ENCODE peak calls at places on chromosome 3, in eight cellular contexts. E is activated CD4-positive, CD25-positive, alpha-beta regulatory T cell; L is AG10803; Z is fibroblast of pulmonary artery; Y is HS-27A; X is iris pigment epithelial cell; U is T-helper 9 cell; W is GDM1. B is an unnamed sample.
A peak's percentile ranks its signal among the peaks of the same experiment; 100 is the strongest.

GRCh38 chr3:101950985-101951733 is 101.8 kb downstream of the NFKBIZ start:
- DNase-seq in E (no peak), L (peak; percentile 57), Z (peak; percentile 56), Y (no peak), X (no peak), U (no peak), W (no peak), B (no peak)

GRCh38 chr3:123758081-123758564 is 126.0 kb downstream of the MYLK start:
- DNase-seq in E (no peak), L (peak; percentile 97), Z (no peak), Y (no peak), X (no peak), U (no peak), W (no peak), B (peak; percentile 90)

GRCh38 chr3:134630506-134630905 is 20.3 kb downstream of the KY start:
- DNase-seq in E (no peak), L (peak; percentile 15), Z (peak; percentile 33), Y (no peak), X (peak; percentile 42), U (no peak), W (no peak), B (no peak)

GRCh38 chr3:139439278-139439677 is 37.0 kb downstream of the RBP2 start:
- DNase-seq in E (no peak), L (no peak), Z (no peak), Y (no peak), X (no peak), U (no peak), W (no peak), B (no peak)

GRCh38 chr3:17686613-17687012 is 55.8 kb downstream of the TBC1D5 start:
- DNase-seq in E (no peak), L (peak; percentile 24), Z (peak; percentile 46), Y (peak; percentile 3), X (peak; percentile 7), U (no peak), W (peak; percentile 39), B (no peak)

GRCh38 chr3:195910499-195910845 is 2.1 kb upstream of the TNK2 start:
- DNase-seq in E (no peak), L (no peak), Z (no peak), Y (no peak), X (no peak), U (no peak), W (no peak), B (no peak)

GRCh38 chr3:109806929-109807328 is 469.6 kb upstream of the DPPA4 start:
- DNase-seq in E (no peak), L (no peak), Z (peak; percentile 92), Y (peak; percentile 36), X (peak; percentile 50), U (peak; percentile 4), W (peak; percentile 54), B (peak; percentile 15)

GRCh38 chr3:177470200-177470941 is 273.1 kb upstream of the TBL1XR1 start:
- DNase-seq in E (no peak), L (peak; percentile 37), Z (no peak), Y (no peak), X (peak; percentile 78), U (no peak), W (no peak), B (no peak)

GRCh38 chr3:43291546-43291945 is 5.2 kb downstream of the SNRK start:
- DNase-seq in E (no peak), L (peak; percentile 55), Z (no peak), Y (no peak), X (peak; percentile 27), U (no peak), W (no peak), B (peak; percentile 23)

GRCh38 chr3:180325958-180326357 is 276.0 kb upstream of the TTC14 start:
- DNase-seq in E (no peak), L (no peak), Z (no peak), Y (no peak), X (no peak), U (no peak), W (no peak), B (no peak)

GRCh38 chr3:188673509-188674239 is 498.1 kb upstream of the TPRG1 start:
- DNase-seq in E (no peak), L (peak; percentile 94), Z (peak; percentile 96), Y (no peak), X (peak; percentile 95), U (no peak), W (no peak), B (peak; percentile 78)

GRCh38 chr3:53478166-53478830 is 16.1 kb upstream of the CACNA1D start:
- DNase-seq in E (no peak), L (no peak), Z (no peak), Y (no peak), X (no peak), U (no peak), W (no peak), B (peak; percentile 12)

GRCh38 chr3:16828815-16829214 is 55.9 kb upstream of the PLCL2 start:
- DNase-seq in E (peak; percentile 2), L (peak; percentile 30), Z (peak; percentile 81), Y (peak; percentile 35), X (peak; percentile 80), U (peak; percentile 32), W (peak; percentile 43), B (peak; percentile 29)

GRCh38 chr3:55531266-55531665 is 44.2 kb upstream of the WNT5A start:
- DNase-seq in E (no peak), L (no peak), Z (no peak), Y (no peak), X (no peak), U (no peak), W (no peak), B (no peak)

GRCh38 chr3:4309476-4310121 is 6.4 kb downstream of the SETMAR start:
- DNase-seq in E (no peak), L (no peak), Z (no peak), Y (no peak), X (no peak), U (no peak), W (peak; percentile 18), B (no peak)

GRCh38 chr3:59563072-59563605 is 513.3 kb upstream of the CFAP20DC start:
- DNase-seq in E (no peak), L (no peak), Z (no peak), Y (no peak), X (no peak), U (no peak), W (no peak), B (peak; percentile 59)

GRCh38 chr3:5194801-5195509 is 7.4 kb downstream of the EDEM1 start:
- DNase-seq in E (no peak), L (peak; percentile 77), Z (peak; percentile 87), Y (no peak), X (peak; percentile 96), U (peak; percentile 16), W (no peak), B (peak; percentile 67)

GRCh38 chr3:43960448-43960840 is 269.7 kb downstream of the ABHD5 start:
- DNase-seq in E (no peak), L (peak; percentile 4), Z (peak; percentile 26), Y (no peak), X (peak; percentile 28), U (no peak), W (no peak), B (peak; percentile 29)

GRCh38 chr3:129688310-129688895 is 81.9 kb upstream of the PLXND1 start:
- DNase-seq in E (no peak), L (peak; percentile 72), Z (peak; percentile 71), Y (no peak), X (peak; percentile 64), U (no peak), W (no peak), B (peak; percentile 82)

GRCh38 chr3:184186184-184186901 is at the start of gene ABCF3:
- DNase-seq in E (no peak), L (peak; percentile 58), Z (peak; percentile 56), Y (no peak), X (peak; percentile 52), U (no peak), W (no peak), B (peak; percentile 64)

GRCh38 chr3:105835606-105836005 is 33.2 kb downstream of the CBLB start:
- DNase-seq in E (no peak), L (no peak), Z (no peak), Y (no peak), X (no peak), U (no peak), W (no peak), B (peak; percentile 45)

GRCh38 chr3:44981751-44982150 is 5.7 kb downstream of the EXOSC7 start:
- DNase-seq in E (no peak), L (no peak), Z (no peak), Y (no peak), X (no peak), U (no peak), W (no peak), B (no peak)

GRCh38 chr3:67327582-67327981 is 326.8 kb downstream of the SUCLG2 start:
- DNase-seq in E (no peak), L (no peak), Z (no peak), Y (no peak), X (no peak), U (no peak), W (no peak), B (no peak)

GRCh38 chr3:112908252-112908651 is 61.6 kb upstream of the CD200R1L start:
- DNase-seq in E (no peak), L (no peak), Z (no peak), Y (no peak), X (no peak), U (no peak), W (no peak), B (no peak)

GRCh38 chr3:69890094-69890493 is 109.4 kb upstream of the SAMMSON start:
- DNase-seq in E (no peak), L (no peak), Z (no peak), Y (no peak), X (peak; percentile 51), U (no peak), W (no peak), B (no peak)

GRCh38 chr3:175111036-175111435 is 251.9 kb downstream of the NAALADL2 start:
- DNase-seq in E (no peak), L (peak; percentile 9), Z (peak; percentile 54), Y (no peak), X (peak; percentile 92), U (no peak), W (no peak), B (peak; percentile 39)

GRCh38 chr3:115085197-115085865 is 61.8 kb downstream of the ZBTB20 start:
- DNase-seq in E (no peak), L (peak; percentile 38), Z (no peak), Y (no peak), X (no peak), U (no peak), W (no peak), B (no peak)

GRCh38 chr3:14333215-14333614 is 69.2 kb upstream of the SLC6A6 start:
- DNase-seq in E (no peak), L (no peak), Z (no peak), Y (no peak), X (no peak), U (no peak), W (no peak), B (no peak)

GRCh38 chr3:132872711-132873110 is 150.5 kb upstream of the NPHP3 start:
- DNase-seq in E (no peak), L (no peak), Z (no peak), Y (no peak), X (no peak), U (no peak), W (no peak), B (peak; percentile 16)

GRCh38 chr3:112111785-112112402 is 21.2 kb downstream of the GCSAM start:
- DNase-seq in E (peak; percentile 16), L (peak; percentile 68), Z (peak; percentile 84), Y (no peak), X (peak; percentile 80), U (peak; percentile 24), W (peak; percentile 45), B (peak; percentile 81)

GRCh38 chr3:71168961-71169411 is 414.5 kb downstream of the FOXP1 start:
- DNase-seq in E (no peak), L (no peak), Z (no peak), Y (no peak), X (peak; percentile 40), U (no peak), W (no peak), B (no peak)

GRCh38 chr3:72977463-72977862 is 19.1 kb upstream of the PPP4R2 start:
- DNase-seq in E (no peak), L (no peak), Z (no peak), Y (no peak), X (peak; percentile 17), U (no peak), W (no peak), B (no peak)

GRCh38 chr3:170811515-170811914 is 58.5 kb downstream of the RPL22L1 start:
- DNase-seq in E (no peak), L (peak; percentile 50), Z (peak; percentile 47), Y (no peak), X (peak; percentile 66), U (no peak), W (no peak), B (peak; percentile 55)

GRCh38 chr3:171183042-171183441 is 156.5 kb upstream of the SLC2A2 start:
- DNase-seq in E (no peak), L (peak; percentile 36), Z (peak; percentile 60), Y (no peak), X (peak; percentile 46), U (no peak), W (no peak), B (no peak)